ENCODE peak calls at places on chromosomes 1 and 21, in ten cellular contexts. One of them, this sample, is unnamed.

GRCh38 chr1:202126426-202126825 is 3.7 kb downstream of the GPR37L1 start:
- DNase-seq in HL-60: no peak
- DNase-seq in brain microvascular endothelial cell: no peak
- DNase-seq in BJ: no peak
- DNase-seq in fibroblast of pulmonary artery: no peak
- DNase-seq in AG09309: no peak
- DNase-seq in mucosa of descending colon: no peak
- DNase-seq in hepatocyte: no peak
- DNase-seq in PC-9: no peak
- DNase-seq in endodermal cell: no peak
- DNase-seq in this sample: no peak

GRCh38 chr1:9630331-9631081 is 21.0 kb upstream of the PIK3CD start:
- DNase-seq in endodermal cell: no peak
- DNase-seq in brain microvascular endothelial cell: no peak
- DNase-seq in hepatocyte: no peak
- DNase-seq in fibroblast of pulmonary artery: no peak
- DNase-seq in HL-60: no peak
- DNase-seq in PC-9: no peak
- DNase-seq in BJ: no peak
- DNase-seq in AG09309: no peak
- DNase-seq in mucosa of descending colon: no peak
- DNase-seq in this sample: no peak

GRCh38 chr1:17460265-17460664 is 20.8 kb upstream of the RCC2 start:
- DNase-seq in AG09309: no peak
- DNase-seq in PC-9: peak
- DNase-seq in HL-60: no peak
- DNase-seq in endodermal cell: no peak
- DNase-seq in BJ: no peak
- DNase-seq in hepatocyte: no peak
- DNase-seq in fibroblast of pulmonary artery: no peak
- DNase-seq in mucosa of descending colon: no peak
- DNase-seq in brain microvascular endothelial cell: no peak
- DNase-seq in this sample: no peak

GRCh38 chr1:219772265-219773036 is 155.9 kb downstream of the SLC30A10 start:
- DNase-seq in BJ: no peak
- DNase-seq in PC-9: no peak
- DNase-seq in mucosa of descending colon: no peak
- DNase-seq in fibroblast of pulmonary artery: no peak
- DNase-seq in endodermal cell: no peak
- DNase-seq in brain microvascular endothelial cell: peak
- DNase-seq in AG09309: no peak
- DNase-seq in hepatocyte: no peak
- DNase-seq in HL-60: no peak
- DNase-seq in this sample: no peak

GRCh38 chr1:230977781-230978490 is 725 bp downstream of the TTC13 start:
- DNase-seq in HL-60: no peak
- DNase-seq in brain microvascular endothelial cell: no peak
- DNase-seq in endodermal cell: peak
- DNase-seq in fibroblast of pulmonary artery: peak
- DNase-seq in AG09309: no peak
- DNase-seq in BJ: no peak
- DNase-seq in hepatocyte: peak
- DNase-seq in PC-9: peak
- DNase-seq in mucosa of descending colon: peak
- DNase-seq in this sample: no peak

GRCh38 chr1:205492201-205492667 is 12.2 kb upstream of the CDK18 start:
- DNase-seq in hepatocyte: no peak
- DNase-seq in PC-9: no peak
- DNase-seq in mucosa of descending colon: no peak
- DNase-seq in fibroblast of pulmonary artery: no peak
- DNase-seq in AG09309: no peak
- DNase-seq in brain microvascular endothelial cell: no peak
- DNase-seq in HL-60: no peak
- DNase-seq in BJ: no peak
- DNase-seq in endodermal cell: peak
- DNase-seq in this sample: no peak

GRCh38 chr1:113452921-113453770 is 62.8 kb downstream of the MAGI3 start:
- DNase-seq in hepatocyte: peak
- DNase-seq in HL-60: no peak
- DNase-seq in PC-9: no peak
- DNase-seq in AG09309: no peak
- DNase-seq in fibroblast of pulmonary artery: peak
- DNase-seq in brain microvascular endothelial cell: peak
- DNase-seq in endodermal cell: no peak
- DNase-seq in mucosa of descending colon: no peak
- DNase-seq in BJ: no peak
- DNase-seq in this sample: peak

GRCh38 chr21:43697758-43698643 is 20.9 kb upstream of the PDXK start:
- DNase-seq in mucosa of descending colon: no peak
- DNase-seq in fibroblast of pulmonary artery: peak
- DNase-seq in endodermal cell: no peak
- DNase-seq in brain microvascular endothelial cell: no peak
- DNase-seq in BJ: no peak
- DNase-seq in AG09309: no peak
- DNase-seq in hepatocyte: no peak
- DNase-seq in HL-60: no peak
- DNase-seq in PC-9: no peak
- DNase-seq in this sample: no peak

GRCh38 chr1:25642710-25643109 is 26.1 kb downstream of the MAN1C1 start:
- DNase-seq in mucosa of descending colon: peak
- DNase-seq in BJ: no peak
- DNase-seq in hepatocyte: no peak
- DNase-seq in endodermal cell: peak
- DNase-seq in brain microvascular endothelial cell: peak
- DNase-seq in fibroblast of pulmonary artery: peak
- DNase-seq in HL-60: no peak
- DNase-seq in PC-9: no peak
- DNase-seq in AG09309: no peak
- DNase-seq in this sample: peak

GRCh38 chr1:15573477-15573876 is 11.4 kb downstream of the AGMAT start:
- DNase-seq in mucosa of descending colon: no peak
- DNase-seq in BJ: no peak
- DNase-seq in HL-60: no peak
- DNase-seq in hepatocyte: no peak
- DNase-seq in AG09309: no peak
- DNase-seq in fibroblast of pulmonary artery: peak
- DNase-seq in brain microvascular endothelial cell: peak
- DNase-seq in endodermal cell: no peak
- DNase-seq in PC-9: no peak
- DNase-seq in this sample: no peak

GRCh38 chr1:94804442-94804837 is 15.7 kb upstream of the SLC44A3 start:
- DNase-seq in mucosa of descending colon: no peak
- DNase-seq in AG09309: no peak
- DNase-seq in endodermal cell: no peak
- DNase-seq in BJ: no peak
- DNase-seq in fibroblast of pulmonary artery: no peak
- DNase-seq in HL-60: no peak
- DNase-seq in PC-9: no peak
- DNase-seq in hepatocyte: no peak
- DNase-seq in brain microvascular endothelial cell: no peak
- DNase-seq in this sample: no peak

GRCh38 chr1:97277891-97278662 is 556.5 kb downstream of the PTBP2 start:
- DNase-seq in HL-60: no peak
- DNase-seq in AG09309: peak
- DNase-seq in fibroblast of pulmonary artery: peak
- DNase-seq in hepatocyte: no peak
- DNase-seq in brain microvascular endothelial cell: no peak
- DNase-seq in BJ: peak
- DNase-seq in mucosa of descending colon: no peak
- DNase-seq in endodermal cell: no peak
- DNase-seq in PC-9: peak
- DNase-seq in this sample: peak

GRCh38 chr1:13723810-13724209 is 23.8 kb downstream of the PRDM2 start:
- DNase-seq in fibroblast of pulmonary artery: peak
- DNase-seq in PC-9: no peak
- DNase-seq in mucosa of descending colon: no peak
- DNase-seq in HL-60: peak
- DNase-seq in endodermal cell: no peak
- DNase-seq in hepatocyte: no peak
- DNase-seq in brain microvascular endothelial cell: no peak
- DNase-seq in BJ: no peak
- DNase-seq in AG09309: no peak
- DNase-seq in this sample: no peak

GRCh38 chr1:157156058-157156541 is 17.9 kb upstream of the ETV3 start:
- DNase-seq in AG09309: no peak
- DNase-seq in PC-9: peak
- DNase-seq in HL-60: no peak
- DNase-seq in brain microvascular endothelial cell: peak
- DNase-seq in mucosa of descending colon: peak
- DNase-seq in endodermal cell: peak
- DNase-seq in fibroblast of pulmonary artery: peak
- DNase-seq in hepatocyte: peak
- DNase-seq in BJ: no peak
- DNase-seq in this sample: no peak

GRCh38 chr21:32056791-32057190 is 184.0 kb downstream of the HUNK start:
- DNase-seq in PC-9: no peak
- DNase-seq in AG09309: no peak
- DNase-seq in HL-60: no peak
- DNase-seq in hepatocyte: no peak
- DNase-seq in mucosa of descending colon: no peak
- DNase-seq in endodermal cell: peak
- DNase-seq in fibroblast of pulmonary artery: no peak
- DNase-seq in brain microvascular endothelial cell: no peak
- DNase-seq in BJ: no peak
- DNase-seq in this sample: no peak

GRCh38 chr1:6783221-6783620 is 2.0 kb upstream of the CAMTA1 start:
- DNase-seq in PC-9: no peak
- DNase-seq in brain microvascular endothelial cell: no peak
- DNase-seq in BJ: no peak
- DNase-seq in endodermal cell: no peak
- DNase-seq in mucosa of descending colon: no peak
- DNase-seq in fibroblast of pulmonary artery: no peak
- DNase-seq in hepatocyte: no peak
- DNase-seq in HL-60: no peak
- DNase-seq in AG09309: no peak
- DNase-seq in this sample: no peak
- H3K4me3 ChIP-seq in PC-9: peak
- H3K4me3 ChIP-seq in brain microvascular endothelial cell: no peak
- H3K4me3 ChIP-seq in BJ: no peak
- H3K4me3 ChIP-seq in endodermal cell: peak
- H3K4me3 ChIP-seq in mucosa of descending colon: no peak
- H3K4me3 ChIP-seq in fibroblast of pulmonary artery: peak
- H3K4me3 ChIP-seq in hepatocyte: no peak
- H3K4me3 ChIP-seq in HL-60: peak
- H3K4me3 ChIP-seq in AG09309: no peak
- H3K4me3 ChIP-seq in this sample: no peak

DNA sequence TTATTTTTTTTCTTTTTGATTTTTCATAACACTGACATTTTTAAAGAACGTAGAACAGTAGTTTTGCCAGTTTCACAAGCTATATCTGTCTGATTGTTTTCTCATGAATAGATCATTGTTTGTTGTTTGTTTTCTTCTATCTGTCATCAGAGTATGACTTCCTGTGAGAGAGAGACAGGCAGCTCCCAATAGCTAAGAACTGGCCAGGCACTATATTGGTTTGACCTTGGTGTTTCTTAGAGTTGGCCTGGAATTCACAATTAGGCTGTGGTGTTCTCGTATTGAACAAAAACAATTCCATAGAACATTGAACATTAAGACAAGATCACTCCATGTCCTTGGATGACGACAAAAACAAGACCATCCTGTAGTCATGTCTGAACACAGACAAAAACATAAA is 43.4 kb downstream of the RPS6KC1 start:
- DNase-seq in AG09309: no peak
- DNase-seq in fibroblast of pulmonary artery: no peak
- DNase-seq in PC-9: no peak
- DNase-seq in BJ: no peak
- DNase-seq in mucosa of descending colon: no peak
- DNase-seq in HL-60: no peak
- DNase-seq in hepatocyte: no peak
- DNase-seq in brain microvascular endothelial cell: no peak
- DNase-seq in endodermal cell: no peak
- DNase-seq in this sample: no peak
- H3K4me3 ChIP-seq in AG09309: no peak
- H3K4me3 ChIP-seq in fibroblast of pulmonary artery: no peak
- H3K4me3 ChIP-seq in PC-9: no peak
- H3K4me3 ChIP-seq in BJ: no peak
- H3K4me3 ChIP-seq in mucosa of descending colon: no peak
- H3K4me3 ChIP-seq in HL-60: no peak
- H3K4me3 ChIP-seq in hepatocyte: no peak
- H3K4me3 ChIP-seq in brain microvascular endothelial cell: no peak
- H3K4me3 ChIP-seq in endodermal cell: no peak
- H3K4me3 ChIP-seq in this sample: no peak

DNA sequence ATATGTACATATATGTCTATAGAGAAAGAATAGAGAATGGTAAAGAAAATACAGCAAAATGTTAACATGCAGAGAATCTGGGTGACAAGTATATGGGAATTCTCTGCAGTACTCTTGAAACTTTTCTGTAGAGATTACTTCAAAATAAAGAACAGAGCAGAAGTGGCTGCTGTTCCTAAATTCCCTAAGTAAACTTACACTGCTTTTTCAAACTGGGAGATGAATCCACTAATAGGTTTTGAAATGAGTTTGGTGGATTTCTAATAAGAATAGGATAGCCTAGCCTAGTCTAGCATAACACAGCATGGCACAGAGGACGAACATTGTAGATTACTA is 450 bp upstream of the CR2 start:
- DNase-seq in brain microvascular endothelial cell: no peak
- DNase-seq in PC-9: no peak
- DNase-seq in BJ: no peak
- DNase-seq in endodermal cell: no peak
- DNase-seq in AG09309: no peak
- DNase-seq in mucosa of descending colon: no peak
- DNase-seq in hepatocyte: no peak
- DNase-seq in fibroblast of pulmonary artery: no peak
- DNase-seq in HL-60: no peak
- DNase-seq in this sample: no peak
- H3K4me3 ChIP-seq in brain microvascular endothelial cell: no peak
- H3K4me3 ChIP-seq in PC-9: peak
- H3K4me3 ChIP-seq in BJ: no peak
- H3K4me3 ChIP-seq in endodermal cell: peak
- H3K4me3 ChIP-seq in AG09309: no peak
- H3K4me3 ChIP-seq in mucosa of descending colon: no peak
- H3K4me3 ChIP-seq in hepatocyte: peak
- H3K4me3 ChIP-seq in fibroblast of pulmonary artery: no peak
- H3K4me3 ChIP-seq in HL-60: no peak
- H3K4me3 ChIP-seq in this sample: no peak

DNA sequence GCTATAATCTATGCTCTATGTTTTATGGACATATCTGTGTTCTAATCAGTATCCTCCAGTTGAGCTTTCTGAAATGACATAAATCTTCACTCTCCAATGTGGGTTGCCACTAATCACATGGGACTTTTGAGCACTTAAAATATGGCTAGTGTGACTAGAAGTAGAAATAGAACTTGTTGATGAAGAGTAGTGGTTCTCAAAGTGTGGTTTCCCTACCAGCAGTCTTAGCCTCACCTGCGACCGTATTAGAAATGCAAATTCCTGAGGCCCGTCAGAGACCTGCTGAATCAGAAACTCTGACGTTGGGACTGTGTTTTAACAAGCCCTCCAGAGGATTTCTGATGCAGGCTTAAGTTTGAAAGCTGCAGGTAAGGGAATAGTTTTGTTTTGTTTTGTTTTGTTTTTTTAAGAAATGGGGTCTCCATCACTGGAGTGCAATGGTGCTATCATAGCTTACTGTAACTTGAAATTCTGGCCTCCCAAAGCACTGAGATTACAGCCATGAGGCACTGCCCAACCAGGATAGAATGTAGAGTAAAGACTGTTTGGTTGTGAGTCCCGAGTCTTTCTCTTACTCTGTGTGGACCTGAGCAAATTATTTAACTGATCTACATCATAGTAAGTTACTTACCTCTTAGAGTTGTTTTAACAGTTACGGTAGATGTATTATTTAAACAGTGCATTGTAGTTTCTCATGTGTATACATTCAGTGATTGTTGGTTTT is 21.7 kb downstream of the GLRX2 start:
- DNase-seq in fibroblast of pulmonary artery: no peak
- DNase-seq in mucosa of descending colon: no peak
- DNase-seq in hepatocyte: no peak
- DNase-seq in AG09309: no peak
- DNase-seq in brain microvascular endothelial cell: no peak
- DNase-seq in PC-9: no peak
- DNase-seq in BJ: no peak
- DNase-seq in HL-60: no peak
- DNase-seq in endodermal cell: no peak
- DNase-seq in this sample: no peak
- H3K4me3 ChIP-seq in fibroblast of pulmonary artery: no peak
- H3K4me3 ChIP-seq in mucosa of descending colon: no peak
- H3K4me3 ChIP-seq in hepatocyte: no peak
- H3K4me3 ChIP-seq in AG09309: no peak
- H3K4me3 ChIP-seq in brain microvascular endothelial cell: no peak
- H3K4me3 ChIP-seq in PC-9: no peak
- H3K4me3 ChIP-seq in BJ: no peak
- H3K4me3 ChIP-seq in HL-60: no peak
- H3K4me3 ChIP-seq in endodermal cell: no peak
- H3K4me3 ChIP-seq in this sample: no peak

This sample was measured in skeletal muscle cell.